ENCODE peak calls at places on chromosomes 11 and 22, in eight cellular contexts. B, Z, W, D, C, M, Y and H are unnamed samples.

GRCh38 chr11:2267306-2267861 is 3.0 kb downstream of the ASCL2 start:
- DNase-seq in Z (no peak), D (peak; percentile 4), C (no peak), Y (no peak), B (peak; percentile 65), W (no peak), M (no peak), H (no peak)

GRCh38 chr11:6411594-6412031 is 7.3 kb downstream of the APBB1 start:
- DNase-seq in W (no peak), B (no peak), D (no peak), Z (no peak), C (no peak), Y (no peak), M (no peak), H (no peak)

GRCh38 chr11:28133146-28133545 is 25.0 kb downstream of the METTL15 start:
- DNase-seq in C (no peak), B (no peak), Z (peak; percentile 33), M (no peak), D (no peak), Y (no peak), W (no peak), H (no peak)

GRCh38 chr11:16806791-16807190 is 68.3 kb downstream of the C11orf58 start:
- DNase-seq in Z (peak; percentile 89), D (no peak), C (no peak), M (no peak), B (no peak), W (peak; percentile 47), Y (no peak), H (no peak)

GRCh38 chr22:21012446-21013407 is 2.2 kb upstream of the P2RX6 start:
- DNase-seq in C (no peak), D (no peak), B (no peak), Y (no peak), Z (no peak), M (no peak), W (no peak), H (no peak)

GRCh38 chr11:122843281-122844150 is 5.2 kb downstream of the CRTAM start:
- DNase-seq in Z (no peak), C (no peak), B (no peak), D (no peak), M (no peak), Y (peak; percentile 12), W (no peak), H (no peak)

GRCh38 chr11:8168485-8169257 is at the start of gene RIC3:
- DNase-seq in D (peak; percentile 85), W (peak; percentile 16), M (peak; percentile 78), Z (no peak), B (peak; percentile 81), C (peak; percentile 69), Y (peak; percentile 55), H (no peak)

GRCh38 chr22:21839765-21840140 is 27.7 kb downstream of the MAPK1 start:
- DNase-seq in Z (no peak), B (no peak), D (no peak), C (no peak), M (no peak), Y (no peak), W (no peak), H (no peak)

GRCh38 chr22:19872779-19873137 is 18.1 kb upstream of the GNB1L start:
- DNase-seq in Y (peak; percentile 41), C (peak; percentile 65), M (no peak), B (peak; percentile 67), W (no peak), D (no peak), Z (no peak), H (no peak)

GRCh38 chr11:110712643-110713468 is 619 bp upstream of the ARHGAP20 start:
- DNase-seq in B (peak; percentile 68), Y (peak; percentile 3), D (peak; percentile 83), W (peak; percentile 19), M (peak; percentile 55), C (no peak), Z (peak; percentile 75), H (peak; percentile 10)

GRCh38 chr22:45678961-45679912 is 7.6 kb downstream of the ATXN10 start:
- DNase-seq in Y (no peak), Z (peak; percentile 66), B (no peak), C (no peak), M (no peak), W (no peak), D (no peak), H (no peak)

GRCh38 chr11:14904745-14905103 is 12.7 kb upstream of the CYP2R1 start:
- DNase-seq in C (peak; percentile 90), W (peak; percentile 87), M (peak; percentile 77), D (peak; percentile 90), Z (peak; percentile 75), Y (peak; percentile 86), B (peak; percentile 96), H (no peak)

GRCh38 chr11:72771507-72771906 is 19.3 kb upstream of the ARAP1 start:
- DNase-seq in W (no peak), Z (peak; percentile 50), M (no peak), C (no peak), B (no peak), D (no peak), Y (no peak), H (peak; percentile 38)

GRCh38 chr11:3942956-3943497 is 87.6 kb downstream of the STIM1 start:
- DNase-seq in C (no peak), B (no peak), Z (no peak), D (no peak), M (no peak), W (no peak), Y (no peak), H (no peak)

DNA sequence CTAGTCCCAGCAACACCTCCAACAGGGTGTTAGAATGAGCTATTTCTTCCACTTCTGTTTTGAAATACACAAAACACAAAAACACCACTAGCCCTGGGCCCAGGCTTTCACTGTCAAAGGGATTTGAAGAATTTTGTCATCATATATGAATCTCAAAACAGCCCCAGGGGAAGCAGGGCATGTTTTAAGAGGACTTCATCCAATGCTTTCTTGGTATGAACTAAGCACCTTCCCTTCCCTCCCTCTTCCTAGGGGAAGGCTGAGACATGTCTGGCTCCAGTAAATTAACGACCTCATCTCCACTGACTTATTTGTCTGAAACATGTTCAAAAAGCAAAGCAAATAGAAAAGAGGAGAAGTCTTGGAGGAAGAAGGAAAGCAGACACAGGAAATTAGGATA is 75.7 kb upstream of the INCENP start:
- DNase-seq in Z (peak; percentile 30), Y (no peak), B (no peak), C (no peak), W (no peak), M (no peak), D (no peak), H (no peak)
- H3K4me1 ChIP-seq in Z (no peaks in the 10 kb centered on the region), Y (no peaks in the 10 kb centered on the region), B (no peaks in the 10 kb centered on the region), C (no peaks in the 10 kb centered on the region), W (no peaks in the 10 kb centered on the region), M (peaks cover 4% of the 10 kb centered on the region), D (no peaks in the 10 kb centered on the region), H (peaks cover 23% of the 10 kb centered on the region)

GRCh38 chr22:29715705-29716104 is 4.1 kb upstream of the CABP7 start:
- DNase-seq in M (no peak), Y (no peak), C (no peak), Z (no peak), B (no peak), D (no peak), W (no peak), H (no peak)
- H3K27me3 ChIP-seq in M (peaks cover 43% of the 10 kb centered on the region), Y (no peaks in the 10 kb centered on the region), C (peaks cover under 1% of the 10 kb centered on the region), Z (peaks cover 17% of the 10 kb centered on the region), B (no peaks in the 10 kb centered on the region), D (peaks cover 4% of the 10 kb centered on the region), W (peaks cover 47% of the 10 kb centered on the region), H (peaks cover 1% of the 10 kb centered on the region)

GRCh38 chr11:124752471-124753100 is 531 bp upstream of the VSIG2 start:
- DNase-seq in M (no peak), D (no peak), B (no peak), Z (no peak), Y (no peak), C (no peak), W (no peak), H (no peak)

GRCh38 chr11:124751741-124752470 is at the start of gene VSIG2:
- DNase-seq in B (no peak), Y (no peak), C (peak; percentile 25), W (no peak), D (no peak), M (no peak), Z (no peak), H (no peak)

GRCh38 chr11:124753207-124753606 is 1.2 kb upstream of the VSIG2 start:
- DNase-seq in D (no peak), B (no peak), W (no peak), M (no peak), C (no peak), Z (no peak), Y (no peak), H (no peak)

GRCh38 chr11:124749920-124750319 is 2.1 kb downstream of the VSIG2 start:
- DNase-seq in D (no peak), W (no peak), Y (no peak), B (no peak), Z (no peak), C (no peak), M (no peak), H (no peak)

GRCh38 chr11:124751391-124751740 is 689 bp downstream of the VSIG2 start:
- DNase-seq in B (no peak), Z (no peak), D (no peak), W (no peak), C (no peak), M (no peak), Y (no peak), H (no peak)
- H3K4me1 ChIP-seq in B (no peaks in the 10 kb centered on the region), Z (peaks cover 17% of the 10 kb centered on the region), D (peaks cover 5% of the 10 kb centered on the region), W (peaks cover 6% of the 10 kb centered on the region), C (no peaks in the 10 kb centered on the region), M (peaks cover under 1% of the 10 kb centered on the region), Y (peaks cover 17% of the 10 kb centered on the region), H (peaks cover 25% of the 10 kb centered on the region)

DNA sequence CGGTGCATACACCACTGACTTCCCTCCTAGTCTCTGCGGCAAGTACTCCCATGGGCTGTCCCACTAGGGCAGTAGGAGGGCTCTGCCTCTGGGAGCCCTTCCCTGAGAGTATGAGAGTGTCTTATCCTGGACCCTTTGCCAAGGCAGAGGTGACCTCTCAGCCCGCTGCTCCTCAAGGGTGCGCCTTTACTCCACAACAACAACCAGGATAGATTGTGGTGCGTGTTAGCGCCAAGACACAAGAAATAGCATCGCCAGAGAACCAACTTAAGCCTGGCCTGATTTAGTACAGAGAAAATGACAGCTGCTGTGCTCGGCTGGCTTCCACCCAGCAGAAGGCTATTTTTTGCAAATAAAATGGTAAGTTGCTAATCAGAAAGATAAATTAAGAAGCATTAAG is 119.7 kb downstream of the PKNOX2 start:
- DNase-seq in Y (no peak), Z (no peak), D (no peak), C (no peak), B (no peak), W (no peak), M (no peak), H (no peak)
- H3K27me3 ChIP-seq in Y (no peaks in the 10 kb centered on the region), Z (peaks cover 2% of the 10 kb centered on the region), D (no peaks in the 10 kb centered on the region), C (no peaks in the 10 kb centered on the region), B (no peaks in the 10 kb centered on the region), W (no peaks in the 10 kb centered on the region), M (no peaks in the 10 kb centered on the region), H (no peaks in the 10 kb centered on the region)